ENCODE peak calls at places on chromosome 12, in seven cellular contexts. One of them, this sample, is unnamed.

GRCh38 chr12:105922670-105923102 is 216.1 kb downstream of the NUAK1 start:
- DNase-seq in GM12864: no peak
- DNase-seq in left ventricle myocardium inferior: no peak
- DNase-seq in kidney epithelial cell: no peak
- DNase-seq in brain microvascular endothelial cell: peak
- DNase-seq in cardiac fibroblast: peak
- DNase-seq in upper lobe of left lung: no peak
- DNase-seq in this sample: no peak

GRCh38 chr12:14416658-14417057 is 51.2 kb downstream of the ATF7IP start:
- DNase-seq in GM12864: peak
- DNase-seq in left ventricle myocardium inferior: no peak
- DNase-seq in kidney epithelial cell: peak
- DNase-seq in brain microvascular endothelial cell: peak
- DNase-seq in cardiac fibroblast: peak
- DNase-seq in upper lobe of left lung: no peak
- DNase-seq in this sample: no peak

GRCh38 chr12:131836193-131836592 is 8.0 kb downstream of the MMP17 start:
- DNase-seq in GM12864: no peak
- DNase-seq in left ventricle myocardium inferior: no peak
- DNase-seq in kidney epithelial cell: no peak
- DNase-seq in brain microvascular endothelial cell: no peak
- DNase-seq in cardiac fibroblast: peak
- DNase-seq in upper lobe of left lung: no peak
- DNase-seq in this sample: no peak

GRCh38 chr12:45605624-45606023 is 123.9 kb upstream of the ARID2 start:
- DNase-seq in GM12864: no peak
- DNase-seq in left ventricle myocardium inferior: no peak
- DNase-seq in kidney epithelial cell: no peak
- DNase-seq in brain microvascular endothelial cell: no peak
- DNase-seq in cardiac fibroblast: no peak
- DNase-seq in upper lobe of left lung: no peak
- DNase-seq in this sample: no peak

GRCh38 chr12:80400591-80400991 is 43.4 kb upstream of the PTPRQ start:
- DNase-seq in GM12864: no peak
- DNase-seq in left ventricle myocardium inferior: no peak
- DNase-seq in kidney epithelial cell: no peak
- DNase-seq in brain microvascular endothelial cell: no peak
- DNase-seq in cardiac fibroblast: no peak
- DNase-seq in upper lobe of left lung: peak
- DNase-seq in this sample: no peak

GRCh38 chr12:127230843-127231260 is 1036.1 kb upstream of the TMEM132C start:
- DNase-seq in GM12864: no peak
- DNase-seq in left ventricle myocardium inferior: no peak
- DNase-seq in kidney epithelial cell: peak
- DNase-seq in brain microvascular endothelial cell: peak
- DNase-seq in cardiac fibroblast: peak
- DNase-seq in upper lobe of left lung: no peak
- DNase-seq in this sample: no peak

GRCh38 chr12:71848212-71848611 is 8.7 kb downstream of the TBC1D15 start:
- DNase-seq in GM12864: no peak
- DNase-seq in left ventricle myocardium inferior: no peak
- DNase-seq in kidney epithelial cell: no peak
- DNase-seq in brain microvascular endothelial cell: no peak
- DNase-seq in cardiac fibroblast: no peak
- DNase-seq in upper lobe of left lung: no peak
- DNase-seq in this sample: no peak

GRCh38 chr12:7667025-7667575 is 1.4 kb upstream of the APOBEC1 start:
- DNase-seq in GM12864: no peak
- DNase-seq in left ventricle myocardium inferior: no peak
- DNase-seq in kidney epithelial cell: no peak
- DNase-seq in brain microvascular endothelial cell: no peak
- DNase-seq in cardiac fibroblast: no peak
- DNase-seq in upper lobe of left lung: no peak
- DNase-seq in this sample: no peak

GRCh38 chr12:49893753-49894752 is 9.6 kb downstream of the FAIM2 start:
- DNase-seq in GM12864: no peak
- DNase-seq in left ventricle myocardium inferior: no peak
- DNase-seq in kidney epithelial cell: peak
- DNase-seq in brain microvascular endothelial cell: no peak
- DNase-seq in cardiac fibroblast: peak
- DNase-seq in upper lobe of left lung: no peak
- DNase-seq in this sample: no peak

GRCh38 chr12:81872400-81872799 is 113.2 kb upstream of the PPFIA2 start:
- DNase-seq in GM12864: no peak
- DNase-seq in left ventricle myocardium inferior: no peak
- DNase-seq in kidney epithelial cell: no peak
- DNase-seq in brain microvascular endothelial cell: no peak
- DNase-seq in cardiac fibroblast: no peak
- DNase-seq in upper lobe of left lung: no peak
- DNase-seq in this sample: no peak

GRCh38 chr12:132603240-132604107 is 6.9 kb downstream of the LRCOL1 start:
- DNase-seq in GM12864: no peak
- DNase-seq in left ventricle myocardium inferior: no peak
- DNase-seq in kidney epithelial cell: no peak
- DNase-seq in brain microvascular endothelial cell: no peak
- DNase-seq in cardiac fibroblast: no peak
- DNase-seq in upper lobe of left lung: peak
- DNase-seq in this sample: no peak

GRCh38 chr12:84913151-84913550 is 552 bp upstream of the SLC6A15 start:
- DNase-seq in GM12864: no peak
- DNase-seq in left ventricle myocardium inferior: no peak
- DNase-seq in kidney epithelial cell: no peak
- DNase-seq in brain microvascular endothelial cell: no peak
- DNase-seq in cardiac fibroblast: peak
- DNase-seq in upper lobe of left lung: no peak
- DNase-seq in this sample: no peak

GRCh38 chr12:46948936-46949555 is 123.2 kb upstream of the SLC38A4 start:
- DNase-seq in GM12864: no peak
- DNase-seq in left ventricle myocardium inferior: no peak
- DNase-seq in kidney epithelial cell: no peak
- DNase-seq in brain microvascular endothelial cell: no peak
- DNase-seq in cardiac fibroblast: no peak
- DNase-seq in upper lobe of left lung: no peak
- DNase-seq in this sample: no peak

GRCh38 chr12:31629756-31630732 is 29.4 kb upstream of the ETFBKMT start:
- DNase-seq in GM12864: no peak
- DNase-seq in left ventricle myocardium inferior: peak
- DNase-seq in kidney epithelial cell: no peak
- DNase-seq in brain microvascular endothelial cell: peak
- DNase-seq in cardiac fibroblast: peak
- DNase-seq in upper lobe of left lung: no peak
- DNase-seq in this sample: no peak

GRCh38 chr12:96034631-96035282 is 630 bp downstream of the LTA4H start:
- DNase-seq in GM12864: no peak
- DNase-seq in left ventricle myocardium inferior: no peak
- DNase-seq in kidney epithelial cell: no peak
- DNase-seq in brain microvascular endothelial cell: peak
- DNase-seq in cardiac fibroblast: peak
- DNase-seq in upper lobe of left lung: no peak
- DNase-seq in this sample: no peak

GRCh38 chr12:58537278-58537677 is 383.0 kb downstream of the LRIG3 start:
- DNase-seq in GM12864: no peak
- DNase-seq in left ventricle myocardium inferior: no peak
- DNase-seq in kidney epithelial cell: no peak
- DNase-seq in brain microvascular endothelial cell: peak
- DNase-seq in cardiac fibroblast: peak
- DNase-seq in upper lobe of left lung: no peak
- DNase-seq in this sample: no peak

DNA sequence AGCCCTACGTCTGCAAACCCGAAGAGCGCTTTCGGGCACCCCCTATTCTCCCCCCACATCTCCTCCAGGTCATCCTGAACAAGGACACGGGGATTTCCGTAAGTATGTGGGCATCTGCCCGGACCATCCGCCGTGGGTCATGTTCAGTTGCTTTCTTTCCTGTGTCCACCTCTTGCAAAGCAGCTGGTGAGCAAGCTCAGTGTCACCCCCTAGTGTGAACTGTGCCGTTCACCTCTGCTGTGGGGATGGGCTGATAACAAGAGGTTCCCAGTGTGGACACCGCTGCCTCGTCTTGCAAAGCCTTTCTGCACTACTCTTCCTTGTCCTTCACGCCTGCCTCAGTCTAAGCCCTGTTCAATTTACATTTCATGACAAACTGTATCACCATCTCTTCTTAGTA is 8.6 kb downstream of the PRKAB1 start:
- DNase-seq in GM12864: no peak
- DNase-seq in left ventricle myocardium inferior: no peak
- DNase-seq in kidney epithelial cell: no peak
- DNase-seq in brain microvascular endothelial cell: no peak
- DNase-seq in cardiac fibroblast: no peak
- DNase-seq in upper lobe of left lung: no peak
- DNase-seq in this sample: no peak
- TF ChIP-seq CTCF in GM12864: no peak
- TF ChIP-seq CTCF in left ventricle myocardium inferior: no peak
- TF ChIP-seq CTCF in kidney epithelial cell: no peak
- TF ChIP-seq CTCF in brain microvascular endothelial cell: peak
- TF ChIP-seq CTCF in cardiac fibroblast: no peak
- TF ChIP-seq CTCF in upper lobe of left lung: no peak
- TF ChIP-seq CTCF in this sample: peak

GRCh38 chr12:109772622-109773321 is 59.1 kb downstream of the FAM222A start:
- DNase-seq in GM12864: no peak
- DNase-seq in left ventricle myocardium inferior: no peak
- DNase-seq in kidney epithelial cell: no peak
- DNase-seq in brain microvascular endothelial cell: no peak
- DNase-seq in cardiac fibroblast: no peak
- DNase-seq in upper lobe of left lung: no peak
- DNase-seq in this sample: no peak

GRCh38 chr12:109773384-109774011 is 59.7 kb downstream of the TRPV4 start:
- DNase-seq in GM12864: no peak
- DNase-seq in left ventricle myocardium inferior: no peak
- DNase-seq in kidney epithelial cell: peak
- DNase-seq in brain microvascular endothelial cell: no peak
- DNase-seq in cardiac fibroblast: no peak
- DNase-seq in upper lobe of left lung: peak
- DNase-seq in this sample: no peak

GRCh38 chr12:109770104-109770860 is 56.7 kb downstream of the FAM222A start:
- DNase-seq in GM12864: no peak
- DNase-seq in left ventricle myocardium inferior: no peak
- DNase-seq in kidney epithelial cell: no peak
- DNase-seq in brain microvascular endothelial cell: no peak
- DNase-seq in cardiac fibroblast: no peak
- DNase-seq in upper lobe of left lung: no peak
- DNase-seq in this sample: no peak

GRCh38 chr12:109770861-109771670 is 57.4 kb downstream of the FAM222A start:
- DNase-seq in GM12864: no peak
- DNase-seq in left ventricle myocardium inferior: no peak
- DNase-seq in kidney epithelial cell: no peak
- DNase-seq in brain microvascular endothelial cell: no peak
- DNase-seq in cardiac fibroblast: no peak
- DNase-seq in upper lobe of left lung: no peak
- DNase-seq in this sample: no peak

GRCh38 chr12:109771746-109772621 is 58.4 kb downstream of the FAM222A start:
- DNase-seq in GM12864: no peak
- DNase-seq in left ventricle myocardium inferior: no peak
- DNase-seq in kidney epithelial cell: no peak
- DNase-seq in brain microvascular endothelial cell: no peak
- DNase-seq in cardiac fibroblast: no peak
- DNase-seq in upper lobe of left lung: peak
- DNase-seq in this sample: no peak
- TF ChIP-seq CTCF in GM12864: no peak
- TF ChIP-seq CTCF in left ventricle myocardium inferior: no peak
- TF ChIP-seq CTCF in kidney epithelial cell: no peak
- TF ChIP-seq CTCF in brain microvascular endothelial cell: peak
- TF ChIP-seq CTCF in cardiac fibroblast: no peak
- TF ChIP-seq CTCF in upper lobe of left lung: no peak
- TF ChIP-seq CTCF in this sample: no peak

GRCh38 chr12:122978507-122978955 is 1.9 kb upstream of the ARL6IP4 start:
- DNase-seq in GM12864: no peak
- DNase-seq in left ventricle myocardium inferior: no peak
- DNase-seq in kidney epithelial cell: no peak
- DNase-seq in brain microvascular endothelial cell: no peak
- DNase-seq in cardiac fibroblast: no peak
- DNase-seq in upper lobe of left lung: peak
- DNase-seq in this sample: no peak
- TF ChIP-seq CTCF in GM12864: no peak
- TF ChIP-seq CTCF in left ventricle myocardium inferior: no peak
- TF ChIP-seq CTCF in kidney epithelial cell: no peak
- TF ChIP-seq CTCF in brain microvascular endothelial cell: no peak
- TF ChIP-seq CTCF in cardiac fibroblast: no peak
- TF ChIP-seq CTCF in upper lobe of left lung: no peak
- TF ChIP-seq CTCF in this sample: no peak

GRCh38 chr12:33427071-33427470 is 12.5 kb downstream of the SYT10 start:
- DNase-seq in GM12864: no peak
- DNase-seq in left ventricle myocardium inferior: no peak
- DNase-seq in kidney epithelial cell: no peak
- DNase-seq in brain microvascular endothelial cell: no peak
- DNase-seq in cardiac fibroblast: peak
- DNase-seq in upper lobe of left lung: no peak
- DNase-seq in this sample: no peak
- TF ChIP-seq CTCF in GM12864: peak
- TF ChIP-seq CTCF in left ventricle myocardium inferior: no peak
- TF ChIP-seq CTCF in kidney epithelial cell: no peak
- TF ChIP-seq CTCF in brain microvascular endothelial cell: peak
- TF ChIP-seq CTCF in cardiac fibroblast: peak
- TF ChIP-seq CTCF in upper lobe of left lung: no peak
- TF ChIP-seq CTCF in this sample: no peak

DNA sequence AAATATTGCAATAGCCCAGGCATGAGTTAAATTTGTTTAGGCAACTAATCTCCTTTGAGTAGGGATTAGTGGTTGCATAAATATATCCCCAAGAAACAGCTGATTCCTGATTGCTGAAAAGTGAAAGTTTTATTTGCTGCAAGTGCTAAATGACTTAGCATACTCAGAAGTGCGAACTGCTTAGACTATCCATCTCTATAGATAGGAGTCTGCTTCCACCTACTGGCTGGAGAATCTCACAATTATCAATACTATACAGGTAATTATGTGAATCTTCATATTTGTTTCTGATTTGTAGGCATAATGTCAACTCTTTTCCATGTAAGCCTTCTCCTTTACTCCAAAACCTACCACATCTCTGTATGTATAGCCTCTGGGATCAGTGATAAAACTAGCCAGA is 11.9 kb upstream of the SLCO1B3 start:
- DNase-seq in GM12864: no peak
- DNase-seq in left ventricle myocardium inferior: no peak
- DNase-seq in kidney epithelial cell: no peak
- DNase-seq in brain microvascular endothelial cell: peak
- DNase-seq in cardiac fibroblast: peak
- DNase-seq in upper lobe of left lung: no peak
- DNase-seq in this sample: no peak
- TF ChIP-seq CTCF in GM12864: no peak
- TF ChIP-seq CTCF in left ventricle myocardium inferior: peak
- TF ChIP-seq CTCF in kidney epithelial cell: peak
- TF ChIP-seq CTCF in brain microvascular endothelial cell: no peak
- TF ChIP-seq CTCF in cardiac fibroblast: peak
- TF ChIP-seq CTCF in upper lobe of left lung: peak
- TF ChIP-seq CTCF in this sample: peak

DNA sequence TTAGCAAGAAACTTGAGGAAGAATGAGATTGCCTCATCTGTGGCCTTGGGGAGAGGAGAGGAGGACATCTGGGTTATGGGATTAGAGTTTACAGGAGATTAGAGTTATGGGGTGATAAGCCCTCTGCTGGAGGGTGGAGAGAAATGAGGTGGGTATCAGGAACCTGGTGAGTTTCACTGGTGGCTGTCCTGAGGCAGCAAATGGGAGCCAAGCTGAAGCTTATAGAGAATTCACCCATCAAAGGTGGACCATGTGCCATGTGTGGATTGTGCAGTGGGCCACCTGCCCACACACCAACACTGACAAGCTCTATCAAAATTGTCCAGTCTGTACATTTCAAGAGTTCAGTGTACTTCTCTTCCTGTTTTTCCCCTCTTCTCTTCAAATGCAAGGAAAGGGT is 135.3 kb downstream of the AEBP2 start:
- DNase-seq in GM12864: no peak
- DNase-seq in left ventricle myocardium inferior: no peak
- DNase-seq in kidney epithelial cell: no peak
- DNase-seq in brain microvascular endothelial cell: no peak
- DNase-seq in cardiac fibroblast: no peak
- DNase-seq in upper lobe of left lung: no peak
- DNase-seq in this sample: no peak
- TF ChIP-seq CTCF in GM12864: peak
- TF ChIP-seq CTCF in left ventricle myocardium inferior: no peak
- TF ChIP-seq CTCF in kidney epithelial cell: no peak
- TF ChIP-seq CTCF in brain microvascular endothelial cell: peak
- TF ChIP-seq CTCF in cardiac fibroblast: no peak
- TF ChIP-seq CTCF in upper lobe of left lung: no peak
- TF ChIP-seq CTCF in this sample: peak